ENCODE peak calls at places on chromosomes 1 and 21, in five cellular contexts. One of them, this sample, is unnamed. For H3K9me3, the result is how much of the 10 kb centered on the place peaks cover.

GRCh38 chr1:236311040-236311439 is 29.3 kb upstream of the ERO1B start:
- DNase-seq in endothelial cell of umbilical vein: no peak
- DNase-seq in ovary: no peak
- DNase-seq in heart right ventricle: no peak
- DNase-seq in colonic mucosa: no peak
- DNase-seq in this sample: no peak

GRCh38 chr21:14382486-14382834 is 486 bp downstream of the HSPA13 start:
- DNase-seq in endothelial cell of umbilical vein: no peak
- DNase-seq in ovary: no peak
- DNase-seq in heart right ventricle: no peak
- DNase-seq in colonic mucosa: peak
- DNase-seq in this sample: no peak

GRCh38 chr1:56464294-56464693 is 115.1 kb downstream of the PLPP3 start:
- DNase-seq in endothelial cell of umbilical vein: no peak
- DNase-seq in ovary: no peak
- DNase-seq in heart right ventricle: no peak
- DNase-seq in colonic mucosa: no peak
- DNase-seq in this sample: no peak

GRCh38 chr1:218371927-218372672 is 27.0 kb downstream of the TGFB2 start:
- DNase-seq in endothelial cell of umbilical vein: peak
- DNase-seq in ovary: peak
- DNase-seq in heart right ventricle: no peak
- DNase-seq in colonic mucosa: no peak
- DNase-seq in this sample: no peak

GRCh38 chr1:203764105-203765028 is 616 bp upstream of the LAX1 start:
- DNase-seq in endothelial cell of umbilical vein: no peak
- DNase-seq in ovary: no peak
- DNase-seq in heart right ventricle: no peak
- DNase-seq in colonic mucosa: no peak
- DNase-seq in this sample: no peak

GRCh38 chr1:17409391-17409811 is 30.1 kb downstream of the RCC2 start:
- DNase-seq in endothelial cell of umbilical vein: no peak
- DNase-seq in ovary: no peak
- DNase-seq in heart right ventricle: peak
- DNase-seq in colonic mucosa: no peak
- DNase-seq in this sample: peak

GRCh38 chr1:39646232-39647081 is 7.0 kb upstream of the HEYL start:
- DNase-seq in endothelial cell of umbilical vein: no peak
- DNase-seq in ovary: peak
- DNase-seq in heart right ventricle: peak
- DNase-seq in colonic mucosa: peak
- DNase-seq in this sample: peak

GRCh38 chr21:35398366-35398982 is 349.4 kb upstream of the RUNX1 start:
- DNase-seq in endothelial cell of umbilical vein: peak
- DNase-seq in ovary: no peak
- DNase-seq in heart right ventricle: no peak
- DNase-seq in colonic mucosa: no peak
- DNase-seq in this sample: no peak

GRCh38 chr1:31790140-31790539 is 25.7 kb downstream of the SPOCD1 start:
- DNase-seq in endothelial cell of umbilical vein: no peak
- DNase-seq in ovary: peak
- DNase-seq in heart right ventricle: no peak
- DNase-seq in colonic mucosa: no peak
- DNase-seq in this sample: no peak

GRCh38 chr1:21490774-21491482 is 18.3 kb upstream of the ALPL start:
- DNase-seq in endothelial cell of umbilical vein: peak
- DNase-seq in ovary: no peak
- DNase-seq in heart right ventricle: no peak
- DNase-seq in colonic mucosa: peak
- DNase-seq in this sample: no peak

GRCh38 chr1:241888232-241888631 is 40.2 kb downstream of the EXO1 start:
- DNase-seq in endothelial cell of umbilical vein: no peak
- DNase-seq in ovary: no peak
- DNase-seq in heart right ventricle: no peak
- DNase-seq in colonic mucosa: no peak
- DNase-seq in this sample: no peak

GRCh38 chr1:237562247-237562823 is 328.4 kb downstream of the ZP4 start:
- DNase-seq in endothelial cell of umbilical vein: peak
- DNase-seq in ovary: no peak
- DNase-seq in heart right ventricle: no peak
- DNase-seq in colonic mucosa: no peak
- DNase-seq in this sample: no peak

GRCh38 chr1:7470904-7471638 is 300.0 kb upstream of the VAMP3 start:
- DNase-seq in endothelial cell of umbilical vein: peak
- DNase-seq in ovary: peak
- DNase-seq in heart right ventricle: peak
- DNase-seq in colonic mucosa: peak
- DNase-seq in this sample: peak

GRCh38 chr21:38170705-38171682 is 85.8 kb upstream of the KCNJ15 start:
- DNase-seq in endothelial cell of umbilical vein: peak
- DNase-seq in ovary: no peak
- DNase-seq in heart right ventricle: no peak
- DNase-seq in colonic mucosa: no peak
- DNase-seq in this sample: no peak

GRCh38 chr1:18233176-18233864 is 125.7 kb downstream of the IGSF21 start:
- DNase-seq in endothelial cell of umbilical vein: no peak
- DNase-seq in ovary: no peak
- DNase-seq in heart right ventricle: no peak
- DNase-seq in colonic mucosa: no peak
- DNase-seq in this sample: no peak

GRCh38 chr1:160400284-160400645 is at the start of gene VANGL2:
- DNase-seq in endothelial cell of umbilical vein: no peak
- DNase-seq in ovary: peak
- DNase-seq in heart right ventricle: peak
- DNase-seq in colonic mucosa: peak
- DNase-seq in this sample: peak

GRCh38 chr1:119964673-119965363 is 68.5 kb upstream of the ADAM30 start:
- DNase-seq in endothelial cell of umbilical vein: no peak
- DNase-seq in ovary: no peak
- DNase-seq in heart right ventricle: no peak
- DNase-seq in colonic mucosa: no peak
- DNase-seq in this sample: no peak

GRCh38 chr1:214946615-214947014 is 135.9 kb upstream of the KCNK2 start:
- DNase-seq in endothelial cell of umbilical vein: no peak
- DNase-seq in ovary: no peak
- DNase-seq in heart right ventricle: no peak
- DNase-seq in colonic mucosa: no peak
- DNase-seq in this sample: no peak

GRCh38 chr1:160429702-160430535 is 29.6 kb downstream of the VANGL2 start:
- DNase-seq in endothelial cell of umbilical vein: no peak
- DNase-seq in ovary: no peak
- DNase-seq in heart right ventricle: no peak
- DNase-seq in colonic mucosa: no peak
- DNase-seq in this sample: no peak

GRCh38 chr1:207963429-207964194 is 52.7 kb upstream of the CD34 start:
- DNase-seq in endothelial cell of umbilical vein: peak
- DNase-seq in ovary: peak
- DNase-seq in heart right ventricle: peak
- DNase-seq in colonic mucosa: peak
- DNase-seq in this sample: peak

GRCh38 chr1:208165659-208166058 is 78.5 kb downstream of the PLXNA2 start:
- DNase-seq in endothelial cell of umbilical vein: no peak
- DNase-seq in ovary: no peak
- DNase-seq in heart right ventricle: no peak
- DNase-seq in colonic mucosa: no peak
- DNase-seq in this sample: no peak

GRCh38 chr1:185645201-185645640 is 89.0 kb upstream of the HMCN1 start:
- DNase-seq in endothelial cell of umbilical vein: no peak
- DNase-seq in ovary: no peak
- DNase-seq in heart right ventricle: no peak
- DNase-seq in colonic mucosa: no peak
- DNase-seq in this sample: no peak
- H3K27ac ChIP-seq in endothelial cell of umbilical vein: no peak
- H3K27ac ChIP-seq in ovary: no peak
- H3K27ac ChIP-seq in heart right ventricle: peak
- H3K27ac ChIP-seq in colonic mucosa: no peak
- H3K27ac ChIP-seq in this sample: peak

GRCh38 chr1:244843148-244843978 is 7.9 kb downstream of the COX20 start:
- DNase-seq in endothelial cell of umbilical vein: no peak
- DNase-seq in ovary: no peak
- DNase-seq in heart right ventricle: no peak
- DNase-seq in colonic mucosa: no peak
- DNase-seq in this sample: no peak

GRCh38 chr1:244839656-244840055 is 4.2 kb downstream of the COX20 start:
- DNase-seq in endothelial cell of umbilical vein: no peak
- DNase-seq in ovary: no peak
- DNase-seq in heart right ventricle: no peak
- DNase-seq in colonic mucosa: no peak
- DNase-seq in this sample: no peak

GRCh38 chr1:244840219-244840794 is 4.8 kb downstream of the COX20 start:
- DNase-seq in endothelial cell of umbilical vein: no peak
- DNase-seq in ovary: no peak
- DNase-seq in heart right ventricle: no peak
- DNase-seq in colonic mucosa: no peak
- DNase-seq in this sample: no peak

GRCh38 chr1:244844155-244845121 is 9.0 kb downstream of the COX20 start:
- DNase-seq in endothelial cell of umbilical vein: no peak
- DNase-seq in ovary: no peak
- DNase-seq in heart right ventricle: no peak
- DNase-seq in colonic mucosa: no peak
- DNase-seq in this sample: no peak

GRCh38 chr1:244841274-244841927 is 5.9 kb downstream of the COX20 start:
- DNase-seq in endothelial cell of umbilical vein: no peak
- DNase-seq in ovary: no peak
- DNase-seq in heart right ventricle: no peak
- DNase-seq in colonic mucosa: no peak
- DNase-seq in this sample: no peak
- H3K9me3 ChIP-seq in endothelial cell of umbilical vein: under half
- H3K9me3 ChIP-seq in ovary: under half
- H3K9me3 ChIP-seq in heart right ventricle: under half
- H3K9me3 ChIP-seq in colonic mucosa: under half
- H3K9me3 ChIP-seq in this sample: under half

DNA sequence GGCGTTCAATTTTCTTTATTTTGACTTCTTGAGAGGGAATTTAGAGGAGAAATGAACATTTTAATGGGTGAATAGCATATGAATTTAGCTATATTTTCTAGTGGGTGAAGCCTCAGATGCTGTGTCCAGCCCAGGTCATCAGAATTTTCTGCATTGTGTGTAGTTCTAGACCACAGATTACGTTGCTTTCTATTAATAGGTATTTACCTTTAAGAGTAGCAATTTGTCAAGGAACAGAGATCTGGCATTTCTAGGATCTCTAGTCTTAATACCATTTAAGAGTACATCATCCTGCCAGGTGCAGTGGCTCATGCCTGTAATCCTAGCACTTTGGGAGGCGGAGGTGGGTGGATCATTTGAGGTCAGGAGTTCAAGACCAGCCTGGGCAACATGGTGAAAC is 20.7 kb downstream of the TDRD5 start:
- DNase-seq in endothelial cell of umbilical vein: no peak
- DNase-seq in ovary: no peak
- DNase-seq in heart right ventricle: no peak
- DNase-seq in colonic mucosa: no peak
- DNase-seq in this sample: no peak
- H3K27ac ChIP-seq in endothelial cell of umbilical vein: no peak
- H3K27ac ChIP-seq in ovary: no peak
- H3K27ac ChIP-seq in heart right ventricle: no peak
- H3K27ac ChIP-seq in colonic mucosa: no peak
- H3K27ac ChIP-seq in this sample: no peak

DNA sequence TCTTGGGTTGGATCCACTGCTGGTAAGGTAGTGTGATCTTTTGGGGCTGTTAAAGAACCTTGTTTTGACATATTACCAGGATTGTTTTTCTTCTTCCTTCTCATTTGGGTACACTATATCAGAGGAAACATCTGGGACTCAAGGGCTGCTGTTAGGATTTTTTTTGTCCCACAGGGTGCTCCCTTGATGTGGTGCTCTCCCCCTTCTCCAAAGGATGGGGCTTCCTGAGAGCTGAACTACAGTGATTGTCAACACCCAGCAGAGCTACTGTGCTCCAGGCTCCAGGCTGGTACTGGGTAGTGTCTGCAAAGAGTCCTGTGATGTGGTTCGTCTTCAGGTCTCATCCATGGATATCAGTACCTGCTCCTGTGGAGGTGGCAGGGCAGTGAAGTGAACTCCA is 20.6 kb downstream of the IFI16 start:
- DNase-seq in endothelial cell of umbilical vein: peak
- DNase-seq in ovary: no peak
- DNase-seq in heart right ventricle: no peak
- DNase-seq in colonic mucosa: no peak
- DNase-seq in this sample: no peak
- H3K9me3 ChIP-seq in endothelial cell of umbilical vein: under half
- H3K9me3 ChIP-seq in ovary: under half
- H3K9me3 ChIP-seq in heart right ventricle: under half
- H3K9me3 ChIP-seq in colonic mucosa: under half
- H3K9me3 ChIP-seq in this sample: under half

GRCh38 chr1:54404263-54404662 is 1.9 kb downstream of the SSBP3 start:
- DNase-seq in endothelial cell of umbilical vein: no peak
- DNase-seq in ovary: no peak
- DNase-seq in heart right ventricle: no peak
- DNase-seq in colonic mucosa: no peak
- DNase-seq in this sample: no peak
- H3K27ac ChIP-seq in endothelial cell of umbilical vein: peak
- H3K27ac ChIP-seq in ovary: peak
- H3K27ac ChIP-seq in heart right ventricle: no peak
- H3K27ac ChIP-seq in colonic mucosa: no peak
- H3K27ac ChIP-seq in this sample: peak

GRCh38 chr1:163744488-163744887 is 422.7 kb downstream of the NUF2 start:
- DNase-seq in endothelial cell of umbilical vein: no peak
- DNase-seq in ovary: no peak
- DNase-seq in heart right ventricle: no peak
- DNase-seq in colonic mucosa: no peak
- DNase-seq in this sample: no peak
- H3K9me3 ChIP-seq in endothelial cell of umbilical vein: under half
- H3K9me3 ChIP-seq in ovary: under half
- H3K9me3 ChIP-seq in heart right ventricle: under half
- H3K9me3 ChIP-seq in colonic mucosa: under half
- H3K9me3 ChIP-seq in this sample: under half

GRCh38 chr1:232979596-232979995 is 29.2 kb downstream of the NTPCR start:
- DNase-seq in endothelial cell of umbilical vein: no peak
- DNase-seq in ovary: no peak
- DNase-seq in heart right ventricle: no peak
- DNase-seq in colonic mucosa: no peak
- DNase-seq in this sample: no peak
- H3K27ac ChIP-seq in endothelial cell of umbilical vein: no peak
- H3K27ac ChIP-seq in ovary: no peak
- H3K27ac ChIP-seq in heart right ventricle: no peak
- H3K27ac ChIP-seq in colonic mucosa: no peak
- H3K27ac ChIP-seq in this sample: no peak

GRCh38 chr1:152783095-152783494 is 3.0 kb upstream of the LCE1E start:
- DNase-seq in endothelial cell of umbilical vein: no peak
- DNase-seq in ovary: no peak
- DNase-seq in heart right ventricle: no peak
- DNase-seq in colonic mucosa: no peak
- DNase-seq in this sample: no peak

GRCh38 chr1:152774875-152775274 is at the start of gene LCE1F:
- DNase-seq in endothelial cell of umbilical vein: no peak
- DNase-seq in ovary: no peak
- DNase-seq in heart right ventricle: no peak
- DNase-seq in colonic mucosa: no peak
- DNase-seq in this sample: no peak

GRCh38 chr1:152776361-152776760 is 1.4 kb downstream of the LCE1F start:
- DNase-seq in endothelial cell of umbilical vein: no peak
- DNase-seq in ovary: no peak
- DNase-seq in heart right ventricle: no peak
- DNase-seq in colonic mucosa: no peak
- DNase-seq in this sample: no peak

GRCh38 chr1:152777510-152778137 is 2.7 kb downstream of the LCE1F start:
- DNase-seq in endothelial cell of umbilical vein: no peak
- DNase-seq in ovary: no peak
- DNase-seq in heart right ventricle: no peak
- DNase-seq in colonic mucosa: no peak
- DNase-seq in this sample: no peak
- H3K9me3 ChIP-seq in endothelial cell of umbilical vein: under half
- H3K9me3 ChIP-seq in ovary: under half
- H3K9me3 ChIP-seq in heart right ventricle: under half
- H3K9me3 ChIP-seq in colonic mucosa: under half
- H3K9me3 ChIP-seq in this sample: under half